ENCODE peak calls at places on chromosomes 7 and 10, in four cellular contexts. One of them, this sample, is unnamed.

GRCh38 chr10:50333872-50334271 is 82.6 kb upstream of the ASAH2 start:
- DNase-seq in left lung: no peak
- DNase-seq in cardiac muscle cell: no peak
- DNase-seq in coronary artery: no peak
- DNase-seq in this sample: no peak

GRCh38 chr7:8211725-8212096 is 50.3 kb downstream of the ICA1 start:
- DNase-seq in left lung: no peak
- DNase-seq in coronary artery: no peak
- DNase-seq in cardiac muscle cell: peak
- DNase-seq in this sample: no peak

GRCh38 chr10:59905735-59906416 is 480 bp downstream of the CCDC6 start:
- DNase-seq in left lung: no peak
- DNase-seq in cardiac muscle cell: no peak
- DNase-seq in coronary artery: no peak
- DNase-seq in this sample: no peak

GRCh38 chr10:68156373-68157185 is 47.3 kb downstream of the MYPN start:
- DNase-seq in left lung: peak
- DNase-seq in cardiac muscle cell: peak
- DNase-seq in coronary artery: no peak
- DNase-seq in this sample: no peak

GRCh38 chr7:96285579-96285978 is 36.3 kb downstream of the SLC25A13 start:
- DNase-seq in coronary artery: no peak
- DNase-seq in cardiac muscle cell: no peak
- DNase-seq in left lung: no peak
- DNase-seq in this sample: no peak

GRCh38 chr10:95480102-95480900 is 80.9 kb downstream of the SORBS1 start:
- DNase-seq in left lung: no peak
- DNase-seq in cardiac muscle cell: no peak
- DNase-seq in coronary artery: no peak
- DNase-seq in this sample: no peak

GRCh38 chr10:122588381-122588780 is 27.8 kb downstream of the DMBT1 start:
- DNase-seq in coronary artery: no peak
- DNase-seq in left lung: no peak
- DNase-seq in cardiac muscle cell: no peak
- DNase-seq in this sample: no peak

GRCh38 chr7:5646846-5647245 is 134.6 kb downstream of the RNF216 start:
- DNase-seq in left lung: no peak
- DNase-seq in cardiac muscle cell: no peak
- DNase-seq in coronary artery: no peak
- DNase-seq in this sample: peak

GRCh38 chr7:73683916-73684693 is 708 bp downstream of the BUD23 start:
- DNase-seq in cardiac muscle cell: no peak
- DNase-seq in left lung: no peak
- DNase-seq in coronary artery: no peak
- DNase-seq in this sample: no peak

GRCh38 chr10:86376403-86376802 is 9.8 kb upstream of the GRID1 start:
- DNase-seq in cardiac muscle cell: no peak
- DNase-seq in left lung: no peak
- DNase-seq in coronary artery: peak
- DNase-seq in this sample: no peak

GRCh38 chr10:88107698-88108097 is 244.3 kb downstream of the PTEN start:
- DNase-seq in coronary artery: no peak
- DNase-seq in left lung: no peak
- DNase-seq in cardiac muscle cell: no peak
- DNase-seq in this sample: no peak

GRCh38 chr7:42183547-42183946 is 53.5 kb downstream of the GLI3 start:
- DNase-seq in left lung: no peak
- DNase-seq in coronary artery: no peak
- DNase-seq in cardiac muscle cell: no peak
- DNase-seq in this sample: no peak

GRCh38 chr7:33790746-33791145 is 114.6 kb upstream of the BMPER start:
- DNase-seq in coronary artery: no peak
- DNase-seq in cardiac muscle cell: no peak
- DNase-seq in left lung: no peak
- DNase-seq in this sample: no peak

GRCh38 chr7:140010194-140010895 is 52.4 kb downstream of the PARP12 start:
- DNase-seq in left lung: no peak
- DNase-seq in cardiac muscle cell: no peak
- DNase-seq in coronary artery: no peak
- DNase-seq in this sample: no peak

GRCh38 chr10:109987413-109987812 is 20.4 kb upstream of the ADD3 start:
- DNase-seq in coronary artery: no peak
- DNase-seq in cardiac muscle cell: no peak
- DNase-seq in left lung: no peak
- DNase-seq in this sample: no peak

GRCh38 chr7:2087744-2088143 is 145.0 kb downstream of the MAD1L1 start:
- DNase-seq in left lung: no peak
- DNase-seq in cardiac muscle cell: no peak
- DNase-seq in coronary artery: no peak
- DNase-seq in this sample: no peak

GRCh38 chr10:29524720-29525119 is 110.1 kb downstream of the SVIL start:
- DNase-seq in cardiac muscle cell: no peak
- DNase-seq in coronary artery: no peak
- DNase-seq in left lung: no peak
- DNase-seq in this sample: no peak

GRCh38 chr10:79268100-79268670 is 79.1 kb upstream of the PPIF start:
- DNase-seq in coronary artery: no peak
- DNase-seq in left lung: no peak
- DNase-seq in cardiac muscle cell: no peak
- DNase-seq in this sample: no peak

GRCh38 chr10:113425596-113425995 is 127.3 kb upstream of the HABP2 start:
- DNase-seq in left lung: no peak
- DNase-seq in coronary artery: no peak
- DNase-seq in cardiac muscle cell: no peak
- DNase-seq in this sample: no peak

GRCh38 chr7:64667311-64667710 is 1.4 kb downstream of the ZNF107 start:
- DNase-seq in coronary artery: no peak
- DNase-seq in left lung: no peak
- DNase-seq in cardiac muscle cell: no peak
- DNase-seq in this sample: no peak
- H3K4me3 ChIP-seq in coronary artery: no peak
- H3K4me3 ChIP-seq in left lung: no peak
- H3K4me3 ChIP-seq in cardiac muscle cell: peak
- H3K4me3 ChIP-seq in this sample: no peak

GRCh38 chr7:134804351-134804750 is 24.9 kb downstream of the CALD1 start:
- DNase-seq in left lung: no peak
- DNase-seq in coronary artery: no peak
- DNase-seq in cardiac muscle cell: no peak
- DNase-seq in this sample: no peak
- H3K4me3 ChIP-seq in left lung: no peak
- H3K4me3 ChIP-seq in coronary artery: peak
- H3K4me3 ChIP-seq in cardiac muscle cell: no peak
- H3K4me3 ChIP-seq in this sample: no peak

GRCh38 chr10:33376976-33377657 is 42.6 kb upstream of the NRP1 start:
- DNase-seq in coronary artery: no peak
- DNase-seq in cardiac muscle cell: no peak
- DNase-seq in left lung: no peak
- DNase-seq in this sample: no peak

GRCh38 chr10:33373263-33373662 is 38.8 kb upstream of the NRP1 start:
- DNase-seq in left lung: no peak
- DNase-seq in coronary artery: no peak
- DNase-seq in cardiac muscle cell: no peak
- DNase-seq in this sample: no peak

GRCh38 chr10:33381391-33381790 is 46.9 kb upstream of the NRP1 start:
- DNase-seq in coronary artery: no peak
- DNase-seq in left lung: no peak
- DNase-seq in cardiac muscle cell: no peak
- DNase-seq in this sample: no peak

GRCh38 chr10:33377658-33378025 is 43.2 kb upstream of the NRP1 start:
- DNase-seq in coronary artery: no peak
- DNase-seq in left lung: no peak
- DNase-seq in cardiac muscle cell: no peak
- DNase-seq in this sample: no peak

DNA sequence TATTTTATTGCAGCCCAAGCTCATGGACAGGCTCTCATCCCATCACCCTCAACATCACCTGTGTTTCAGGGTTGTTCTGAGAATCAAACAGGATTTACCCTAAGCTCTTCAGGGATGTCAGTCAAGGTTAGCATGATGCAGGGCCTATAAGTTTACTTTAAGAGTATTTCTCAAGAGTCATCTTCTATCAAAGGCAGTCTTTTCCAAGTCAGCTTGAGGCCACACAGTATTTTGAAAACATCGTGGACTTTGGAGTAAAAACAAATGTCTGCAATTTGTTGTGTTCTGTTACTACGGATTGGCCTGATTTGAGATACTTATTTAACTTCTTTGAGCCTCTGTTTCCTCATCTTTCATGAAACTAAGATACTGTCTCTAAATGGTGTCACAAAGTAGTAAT is 42.0 kb upstream of the NRP1 start:
- DNase-seq in cardiac muscle cell: no peak
- DNase-seq in left lung: no peak
- DNase-seq in coronary artery: no peak
- DNase-seq in this sample: no peak
- H3K4me3 ChIP-seq in cardiac muscle cell: no peak
- H3K4me3 ChIP-seq in left lung: no peak
- H3K4me3 ChIP-seq in coronary artery: no peak
- H3K4me3 ChIP-seq in this sample: no peak

DNA sequence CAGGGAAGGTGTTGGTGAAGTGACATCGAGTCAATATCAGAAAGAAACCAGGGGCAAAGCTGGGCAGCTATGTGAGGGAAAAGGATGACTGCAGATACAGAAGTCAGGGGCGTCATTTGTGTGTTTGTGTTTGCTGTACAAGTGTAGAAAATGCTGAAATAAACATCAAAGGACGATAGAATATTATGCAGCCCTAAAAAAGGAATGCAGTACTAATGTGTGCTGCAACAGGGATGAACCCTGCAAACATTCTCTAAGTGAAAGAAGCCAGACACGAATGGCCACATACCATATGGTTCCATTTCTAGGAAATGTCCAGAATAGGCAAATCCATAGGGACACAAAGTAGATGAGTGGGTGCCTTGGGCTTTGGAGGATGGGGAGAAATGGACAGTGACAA is 133.9 kb downstream of the PRPF18 start:
- DNase-seq in cardiac muscle cell: no peak
- DNase-seq in left lung: no peak
- DNase-seq in coronary artery: no peak
- DNase-seq in this sample: no peak
- H3K4me3 ChIP-seq in cardiac muscle cell: no peak
- H3K4me3 ChIP-seq in left lung: no peak
- H3K4me3 ChIP-seq in coronary artery: no peak
- H3K4me3 ChIP-seq in this sample: no peak

DNA sequence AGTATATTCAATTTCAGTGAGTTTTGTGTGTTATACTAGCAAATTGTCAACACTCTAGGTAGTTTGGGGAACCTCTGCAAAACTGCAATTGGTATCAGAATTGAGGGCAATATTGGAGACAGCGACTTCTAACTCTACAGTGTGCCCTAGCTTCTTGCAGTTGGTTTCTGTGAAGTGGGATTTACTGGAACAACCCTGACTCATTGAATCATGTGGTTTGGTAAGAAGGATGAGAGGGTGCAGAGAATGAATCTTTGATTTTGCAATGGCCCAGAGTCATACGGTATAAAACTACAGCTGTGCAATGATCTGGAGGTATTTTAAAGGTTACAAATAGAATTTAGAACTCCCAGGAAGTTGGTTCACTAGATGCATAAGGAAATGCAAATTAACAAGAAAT is 129.1 kb upstream of the PPP1R3A start:
- DNase-seq in left lung: no peak
- DNase-seq in cardiac muscle cell: no peak
- DNase-seq in coronary artery: no peak
- DNase-seq in this sample: no peak
- H3K4me3 ChIP-seq in left lung: no peak
- H3K4me3 ChIP-seq in cardiac muscle cell: no peak
- H3K4me3 ChIP-seq in coronary artery: peak
- H3K4me3 ChIP-seq in this sample: peak

This sample was measured in RWPE2.